ENCODE peak calls at places on chromosomes 4 and X, in six cellular contexts. Y is sciatic nerve, T is D341Med, F is A172, Z is HT-29, C is neural crest cell. G is an unnamed sample.

GRCh38 chr4:179372242-179372641 is 1930.0 kb upstream of the AGA start:
- DNase-seq in Y (no peak), T (no peak), F (no peak), Z (no peak), C (no peak), G (no peak)

GRCh38 chrX:10007604-10008003 is 40.4 kb downstream of the CLDN34 start:
- DNase-seq in Y (no peak), T (no peak), F (no peak), Z (no peak), C (no peak), G (no peak)

GRCh38 chrX:23554304-23554703 is 113.0 kb upstream of the PRDX4 start:
- DNase-seq in Y (no peak), T (peak), F (peak), Z (peak), C (no peak), G (no peak)

GRCh38 chrX:20333672-20334071 is 67.0 kb upstream of the RPS6KA3 start:
- DNase-seq in Y (no peak), T (no peak), F (no peak), Z (no peak), C (no peak), G (no peak)

GRCh38 chr4:183618681-183619080 is 40.3 kb downstream of the RWDD4 start:
- DNase-seq in Y (no peak), T (no peak), F (no peak), Z (no peak), C (no peak), G (no peak)

GRCh38 chr4:98994474-98995182 is 893 bp upstream of the METAP1 start:
- DNase-seq in Y (no peak), T (no peak), F (no peak), Z (peak), C (no peak), G (no peak)

GRCh38 chr4:15479089-15479912 is 9.6 kb downstream of the CC2D2A start:
- DNase-seq in Y (peak), T (peak), F (peak), Z (peak), C (peak), G (peak)

GRCh38 chrX:23901805-23902204 is 5.9 kb downstream of the APOO start:
- DNase-seq in Y (no peak), T (peak), F (peak), Z (peak), C (peak), G (no peak)

GRCh38 chrX:80812176-80812575 is 2.5 kb upstream of the BRWD3 start:
- DNase-seq in Y (no peak), T (peak), F (peak), Z (peak), C (no peak), G (peak)

GRCh38 chr4:1767770-1768366 is 25.2 kb upstream of the FGFR3 start:
- DNase-seq in Y (no peak), T (peak), F (no peak), Z (peak), C (peak), G (no peak)

GRCh38 chr4:174555793-174556630 is 33.7 kb upstream of the HPGD start:
- DNase-seq in Y (no peak), T (no peak), F (no peak), Z (peak), C (no peak), G (no peak)

GRCh38 chrX:9164535-9165425 is 130.9 kb upstream of the FAM9B start:
- DNase-seq in Y (no peak), T (no peak), F (no peak), Z (no peak), C (no peak), G (no peak)

GRCh38 chrX:46620505-46620904 is 46.9 kb downstream of the CHST7 start:
- DNase-seq in Y (no peak), T (no peak), F (no peak), Z (no peak), C (no peak), G (no peak)

GRCh38 chr4:105637409-105638258 is 70.9 kb downstream of the INTS12 start:
- DNase-seq in Y (peak), T (no peak), F (no peak), Z (peak), C (no peak), G (peak)

GRCh38 chrX:139881130-139881529 is 51.7 kb downstream of the ATP11C start:
- DNase-seq in Y (no peak), T (no peak), F (peak), Z (no peak), C (no peak), G (no peak)

GRCh38 chr4:53591372-53591892 is at the start of gene LNX1:
- DNase-seq in Y (no peak), T (no peak), F (no peak), Z (peak), C (no peak), G (no peak)

GRCh38 chrX:57447856-57448255 is 144.0 kb upstream of the ZXDB start:
- DNase-seq in Y (no peak), T (no peak), F (no peak), Z (no peak), C (no peak), G (no peak)

GRCh38 chrX:69031971-69032391 is 133.3 kb downstream of the PJA1 start:
- DNase-seq in Y (no peak), T (no peak), F (no peak), Z (peak), C (no peak), G (no peak)

GRCh38 chr4:108165601-108166000 is 3.1 kb downstream of the LEF1 start:
- DNase-seq in Y (no peak), T (no peak), F (no peak), Z (no peak), C (no peak), G (no peak)

GRCh38 chr4:185685804-185686203 is 126.2 kb downstream of the SORBS2 start:
- DNase-seq in Y (no peak), T (no peak), F (no peak), Z (no peak), C (no peak), G (no peak)

GRCh38 chrX:25151749-25152148 is 136.0 kb upstream of the ARX start:
- DNase-seq in Y (no peak), T (no peak), F (no peak), Z (no peak), C (no peak), G (no peak)

GRCh38 chr4:81627617-81628016 is 155.9 kb upstream of the RASGEF1B start:
- DNase-seq in Y (no peak), T (no peak), F (no peak), Z (no peak), C (no peak), G (no peak)

GRCh38 chr4:26321326-26322276 is 787 bp downstream of the RBPJ start:
- DNase-seq in Y (peak), T (peak), F (no peak), Z (peak), C (peak), G (no peak)

GRCh38 chrX:40130207-40130606 is 32.4 kb upstream of the BCOR start:
- DNase-seq in Y (no peak), T (no peak), F (peak), Z (no peak), C (no peak), G (peak)

GRCh38 chr4:174156239-174156826 is 127.1 kb downstream of the FBXO8 start:
- DNase-seq in Y (no peak), T (peak), F (peak), Z (peak), C (no peak), G (no peak)

G was measured in aorta.